ENCODE peak calls at places on chromosomes 4 and X, in four cellular contexts. T is cardiac muscle cell; B is hepatocyte; E is CD4-positive, alpha-beta memory T cell. S is an unnamed sample. For H3K27me3, the result is how much of the 10 kb centered on the place peaks cover.

GRCh38 chr4:25767877-25768475 is 94.8 kb downstream of the SEL1L3 start:
- DNase-seq in T (peak), B (peak), E (no peak), S (no peak)

GRCh38 chr4:123631699-123632098 is 235.1 kb downstream of the SPRY1 start:
- DNase-seq in T (peak), B (no peak), E (no peak), S (no peak)

GRCh38 chrX:65932173-65933084 is 107.5 kb downstream of the VSIG4 start:
- DNase-seq in T (no peak), B (peak), E (no peak), S (no peak)

GRCh38 chr4:23504094-23504493 is 385.8 kb downstream of the PPARGC1A start:
- DNase-seq in T (no peak), B (no peak), E (no peak), S (no peak)

GRCh38 chrX:150303386-150304097 is 59.6 kb upstream of the MAMLD1 start:
- DNase-seq in T (no peak), B (no peak), E (no peak), S (no peak)

GRCh38 chr4:178347091-178347490 is 904.9 kb upstream of the AGA start:
- DNase-seq in T (no peak), B (no peak), E (no peak), S (no peak)

GRCh38 chrX:152735101-152735500 is 1.5 kb downstream of the MAGEA12 start:
- DNase-seq in T (no peak), B (no peak), E (no peak), S (no peak)

GRCh38 chr4:8745828-8746225 is 125.8 kb downstream of the HMX1 start:
- DNase-seq in T (no peak), B (no peak), E (no peak), S (no peak)

GRCh38 chrX:103554687-103555417 is 30.5 kb upstream of the TCEAL4 start:
- DNase-seq in T (peak), B (peak), E (peak), S (peak)

GRCh38 chrX:21993265-21993664 is 38.9 kb upstream of the PHEX start:
- DNase-seq in T (peak), B (no peak), E (no peak), S (no peak)

GRCh38 chr4:128835498-128836222 is 26.2 kb downstream of the JADE1 start:
- DNase-seq in T (peak), B (no peak), E (no peak), S (no peak)

GRCh38 chr4:158155656-158156356 is 17.0 kb downstream of the GASK1B start:
- DNase-seq in T (no peak), B (peak), E (no peak), S (no peak)

DNA sequence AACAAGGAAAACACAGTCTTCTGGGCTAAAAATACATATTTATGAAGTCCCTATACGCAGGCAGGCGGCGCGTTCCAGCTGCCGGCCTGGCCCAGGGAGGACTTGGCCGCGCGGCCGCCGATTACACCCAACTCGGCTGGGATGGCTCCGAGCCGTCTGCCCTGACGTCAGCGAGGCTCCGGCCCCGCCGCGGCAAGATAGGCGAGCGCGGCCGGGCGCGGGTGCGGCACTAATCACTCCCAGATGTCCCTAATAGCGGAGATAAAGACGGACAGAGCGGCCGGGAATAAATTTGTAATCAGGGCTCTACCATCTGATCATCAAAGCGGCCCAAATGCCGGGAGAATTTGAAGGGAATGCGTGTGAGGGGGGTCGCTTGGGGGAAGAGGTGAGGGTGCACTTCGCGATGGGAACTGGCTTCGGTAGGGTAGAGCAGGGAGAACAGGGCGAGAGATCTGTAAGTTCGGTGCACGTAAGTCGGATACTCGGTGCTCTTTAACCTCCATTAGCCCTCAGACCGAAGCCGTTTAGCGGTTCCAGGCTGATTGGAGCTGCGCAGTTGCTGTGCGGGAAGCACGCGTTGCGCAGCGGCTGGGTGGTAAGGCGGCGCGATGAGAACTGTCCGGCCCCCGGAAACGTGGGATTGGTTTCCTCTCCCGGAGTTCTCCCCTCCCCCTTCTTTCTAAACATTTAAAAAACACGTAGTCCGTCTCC is 7.7 kb downstream of the HAND2 start:
- DNase-seq in T (peak), B (peak), E (no peak), S (no peak)
- H3K4me3 ChIP-seq in T (peak), B (peak), E (no peak), S (peak)

GRCh38 chr4:189176002-189176401 is 764.7 kb upstream of the FRG1 start:
- DNase-seq in T (no peak), B (no peak), E (no peak), S (no peak)
- H3K27me3 ChIP-seq in T (under half), B (under half), E (under half), S (under half)

GRCh38 chr4:27763830-27764525 is 903.3 kb downstream of the STIM2 start:
- DNase-seq in T (no peak), B (no peak), E (no peak), S (no peak)

GRCh38 chr4:27764526-27764837 is 903.8 kb downstream of the STIM2 start:
- DNase-seq in T (no peak), B (no peak), E (no peak), S (no peak)

GRCh38 chr4:27759621-27760020 is 899.0 kb downstream of the STIM2 start:
- DNase-seq in T (peak), B (no peak), E (no peak), S (no peak)

GRCh38 chr4:27760176-27760575 is 899.5 kb downstream of the STIM2 start:
- DNase-seq in T (no peak), B (no peak), E (no peak), S (no peak)
- H3K4me3 ChIP-seq in T (no peak), B (no peak), E (no peak), S (no peak)

DNA sequence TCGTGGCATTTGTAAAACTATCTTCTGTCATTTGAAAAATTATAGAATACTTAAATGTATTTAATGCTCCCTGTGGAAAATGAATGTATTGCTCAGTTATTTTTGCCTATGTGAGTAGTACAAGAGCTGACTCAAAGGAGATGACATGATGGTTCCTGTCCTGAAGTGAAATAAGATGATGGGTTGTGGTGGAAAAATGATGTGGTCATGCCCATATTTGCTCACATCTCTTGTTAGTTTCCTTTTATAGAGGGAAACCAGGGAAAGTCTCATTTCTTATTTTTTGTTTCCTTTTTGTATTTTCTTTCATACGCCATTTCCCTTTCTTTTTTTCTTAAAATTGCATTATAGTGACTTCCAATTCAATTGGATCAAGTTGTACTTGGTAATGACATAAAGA is 23.7 kb downstream of the PLS3 start:
- DNase-seq in T (peak), B (no peak), E (no peak), S (no peak)
- H3K27me3 ChIP-seq in T (under half), B (under half), E (under half), S (under half)

GRCh38 chr4:57037982-57038604 is 59.4 kb downstream of the POLR2B start:
- DNase-seq in T (peak), B (peak), E (no peak), S (no peak)

GRCh38 chr4:57040510-57040909 is 61.8 kb downstream of the POLR2B start:
- DNase-seq in T (no peak), B (no peak), E (no peak), S (no peak)

GRCh38 chr4:57039345-57039744 is 60.6 kb downstream of the POLR2B start:
- DNase-seq in T (peak), B (no peak), E (no peak), S (no peak)

GRCh38 chr4:57034571-57034970 is 55.9 kb downstream of the POLR2B start:
- DNase-seq in T (no peak), B (no peak), E (no peak), S (no peak)
- H3K4me3 ChIP-seq in T (no peak), B (no peak), E (no peak), S (no peak)

GRCh38 chrX:25005034-25005381 is 10.8 kb downstream of the ARX start:
- DNase-seq in T (no peak), B (no peak), E (no peak), S (no peak)

GRCh38 chrX:25005382-25006185 is 10.2 kb downstream of the ARX start:
- DNase-seq in T (no peak), B (no peak), E (no peak), S (no peak)

GRCh38 chrX:25009407-25009806 is 6.4 kb downstream of the ARX start:
- DNase-seq in T (no peak), B (no peak), E (no peak), S (no peak)

GRCh38 chrX:25006586-25007058 is 9.1 kb downstream of the ARX start:
- DNase-seq in T (no peak), B (no peak), E (no peak), S (no peak)

GRCh38 chrX:25007059-25008053 is 8.4 kb downstream of the ARX start:
- DNase-seq in T (no peak), B (no peak), E (no peak), S (no peak)
- H3K27me3 ChIP-seq in T (half or more), B (half or more), E (under half), S (under half)

DNA sequence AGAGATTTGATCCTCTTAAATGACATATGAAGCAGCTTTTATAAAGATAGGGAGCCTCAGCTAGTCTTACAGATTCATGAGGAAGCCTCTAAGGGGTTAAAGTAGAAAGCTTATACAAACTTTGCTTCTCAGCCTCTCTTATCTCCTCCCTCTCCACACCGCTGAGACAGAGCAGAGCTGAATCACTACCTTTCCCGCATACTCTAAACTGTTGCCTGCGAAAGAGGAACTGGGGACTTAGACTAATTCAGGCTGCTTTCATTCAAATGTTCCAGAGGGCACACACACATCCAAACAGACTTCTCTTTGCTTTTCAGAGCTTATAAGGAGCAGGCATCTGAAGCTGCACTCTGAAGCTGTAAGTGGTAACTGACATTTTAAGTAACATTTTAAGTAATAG is at the start of gene SERTM2:
- DNase-seq in T (peak), B (peak), E (no peak), S (no peak)
- H3K4me3 ChIP-seq in T (peak), B (no peak), E (no peak), S (no peak)

DNA sequence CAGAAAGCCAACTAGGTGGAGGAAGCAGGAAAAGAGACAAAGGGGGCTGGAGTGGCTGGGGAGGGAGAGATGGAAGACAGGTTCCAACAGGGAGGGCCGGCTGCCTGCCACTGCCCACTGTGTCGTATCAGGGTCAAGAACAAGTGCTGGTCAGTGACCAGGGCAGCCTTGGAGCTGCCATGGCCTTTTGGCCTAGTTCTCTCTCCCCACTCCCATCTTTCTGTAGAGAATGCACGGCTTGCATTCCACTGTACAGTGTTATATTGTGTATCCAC is 11.9 kb downstream of the L1CAM start:
- DNase-seq in T (no peak), B (no peak), E (no peak), S (no peak)
- H3K27me3 ChIP-seq in T (under half), B (under half), E (under half), S (under half)

DNA sequence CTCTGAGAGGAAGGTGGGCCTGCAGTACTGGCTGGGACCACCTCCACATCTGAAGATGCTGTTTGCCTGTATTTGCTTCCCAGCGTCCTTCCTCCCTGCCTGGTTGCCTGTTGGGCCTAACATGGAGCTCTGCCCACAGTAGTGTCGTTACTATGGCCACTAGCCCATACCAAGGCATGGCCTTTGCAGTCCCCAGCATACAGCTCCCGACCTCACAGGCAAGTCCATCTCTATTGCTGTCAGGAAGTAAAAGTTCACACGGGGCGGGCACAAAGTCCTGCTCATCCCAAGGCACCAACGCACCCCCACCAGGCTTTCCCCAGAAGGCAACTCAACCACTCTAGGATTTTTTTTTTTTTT is 71.6 kb downstream of the MAML3 start:
- DNase-seq in T (no peak), B (no peak), E (no peak), S (no peak)
- H3K4me3 ChIP-seq in T (no peak), B (no peak), E (no peak), S (no peak)

DNA sequence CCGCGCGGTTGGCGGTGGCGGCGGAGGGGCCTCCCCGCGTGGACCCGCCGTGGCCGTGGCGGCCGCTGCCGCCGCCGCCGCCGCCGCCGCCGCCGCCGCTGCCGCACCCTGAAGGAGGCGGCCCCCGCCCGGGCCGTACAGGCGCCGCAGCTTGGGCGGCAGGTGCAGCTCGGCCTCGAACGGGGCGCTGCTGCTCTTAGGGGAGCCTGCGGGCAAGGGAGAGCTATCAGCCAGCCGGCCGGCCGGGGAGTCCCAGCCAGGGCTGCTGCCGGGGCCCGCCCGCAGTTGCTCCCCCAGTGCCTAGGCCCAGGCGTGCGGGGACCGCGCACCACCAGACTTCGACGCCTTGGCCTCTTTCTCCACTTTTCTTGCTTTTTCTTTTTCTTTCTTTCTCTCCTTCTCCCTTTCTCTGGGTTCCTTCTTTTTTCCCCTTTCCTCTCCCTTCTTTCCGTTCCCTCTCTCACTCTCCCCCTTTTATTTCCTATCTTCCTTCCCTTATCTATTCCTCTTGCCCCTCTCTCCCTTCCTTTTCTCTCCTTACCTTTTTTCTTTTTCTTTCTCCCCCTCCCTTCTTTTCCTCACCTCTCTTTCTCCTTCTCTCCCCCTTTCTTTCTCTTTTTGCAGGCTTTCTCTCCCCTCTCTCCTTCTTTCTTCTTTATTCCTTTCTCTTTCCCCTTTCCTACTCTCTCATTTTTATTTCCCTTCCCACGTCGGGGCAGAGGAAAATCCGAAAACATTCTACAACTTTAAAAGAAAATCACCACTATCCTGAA is 2.0 kb downstream of the ARX start:
- DNase-seq in T (no peak), B (peak), E (no peak), S (no peak)
- H3K27me3 ChIP-seq in T (half or more), B (half or more), E (under half), S (under half)

S was measured in effector memory CD4-positive, alpha-beta T cell.